ENCODE peak calls at places on chromosomes 12 and 14, in seven cellular contexts. G is fibroblast of lung, D is breast epithelium, X is HCT116, E is GM23338, P is right lobe of liver, N is mammary epithelial cell. S is an unnamed sample.

GRCh38 chr12:109768901-109769670 is 55.5 kb downstream of the FAM222A start:
- DNase-seq in G (no peak), D (peak; percentile 48), X (no peak), E (no peak), P (peak; percentile 51), N (no peak), S (no peak)

GRCh38 chr12:14394317-14395058 is 29.0 kb downstream of the ATF7IP start:
- DNase-seq in G (peak; percentile 89), D (no peak), X (peak; percentile 79), E (peak; percentile 79), P (no peak), N (peak; percentile 83), S (peak; percentile 58)

GRCh38 chr14:75249251-75249957 is 29.2 kb upstream of the FOS start:
- DNase-seq in G (no peak), D (no peak), X (no peak), E (peak; percentile 61), P (no peak), N (no peak), S (peak; percentile 56)

GRCh38 chr12:94134226-94134795 is 14.1 kb upstream of the PLXNC1 start:
- DNase-seq in G (peak; percentile 76), D (no peak), X (peak; percentile 61), E (peak; percentile 62), P (no peak), N (peak; percentile 36), S (no peak)

GRCh38 chr14:85534435-85534834 is 4.5 kb downstream of the FLRT2 start:
- DNase-seq in G (peak; percentile 25), D (no peak), X (no peak), E (peak; percentile 45), P (no peak), N (peak; percentile 25), S (no peak)

GRCh38 chr12:103569278-103569677 is 17.8 kb upstream of the STAB2 start:
- DNase-seq in G (no peak), D (no peak), X (no peak), E (no peak), P (no peak), N (no peak), S (no peak)

GRCh38 chr12:111413442-111414086 is 7.8 kb downstream of the SH2B3 start:
- DNase-seq in G (peak; percentile 62), D (no peak), X (no peak), E (no peak), P (peak; percentile 85), N (peak; percentile 46), S (no peak)

GRCh38 chr12:24424889-24425600 is 475.6 kb upstream of the SOX5 start:
- DNase-seq in G (no peak), D (no peak), X (no peak), E (no peak), P (no peak), N (no peak), S (no peak)

GRCh38 chr14:104900639-104901512 is 23.8 kb upstream of the PLD4 start:
- DNase-seq in G (no peak), D (no peak), X (no peak), E (no peak), P (no peak), N (no peak), S (no peak)

GRCh38 chr12:106133136-106134087 is 5.3 kb downstream of the NUAK1 start:
- DNase-seq in G (no peak), D (no peak), X (no peak), E (peak; percentile 92), P (no peak), N (peak; percentile 89), S (no peak)

GRCh38 chr12:50788562-50788961 is 24.7 kb downstream of the ATF1 start:
- DNase-seq in G (peak; percentile 94), D (no peak), X (no peak), E (no peak), P (no peak), N (no peak), S (no peak)

GRCh38 chr12:77625441-77625840 is 205.3 kb upstream of the NAV3 start:
- DNase-seq in G (peak; percentile 90), D (no peak), X (no peak), E (no peak), P (no peak), N (peak; percentile 89), S (no peak)

GRCh38 chr12:116773276-116773731 is 35.2 kb downstream of the RNFT2 start:
- DNase-seq in G (no peak), D (no peak), X (peak; percentile 12), E (peak; percentile 66), P (no peak), N (peak; percentile 4), S (no peak)

GRCh38 chr14:104797112-104798044 is 1.8 kb upstream of the AKT1 start:
- DNase-seq in G (no peak), D (no peak), X (no peak), E (peak; percentile 46), P (no peak), N (no peak), S (peak; percentile 45)

GRCh38 chr12:95789126-95790024 is 1.2 kb downstream of the NTN4 start:
- DNase-seq in G (no peak), D (no peak), X (no peak), E (peak; percentile 71), P (peak; percentile 68), N (peak; percentile 46), S (peak; percentile 74)

GRCh38 chr12:121004253-121004815 is 12.0 kb downstream of the C12orf43 start:
- DNase-seq in G (no peak), D (no peak), X (no peak), E (no peak), P (no peak), N (no peak), S (no peak)

DNA sequence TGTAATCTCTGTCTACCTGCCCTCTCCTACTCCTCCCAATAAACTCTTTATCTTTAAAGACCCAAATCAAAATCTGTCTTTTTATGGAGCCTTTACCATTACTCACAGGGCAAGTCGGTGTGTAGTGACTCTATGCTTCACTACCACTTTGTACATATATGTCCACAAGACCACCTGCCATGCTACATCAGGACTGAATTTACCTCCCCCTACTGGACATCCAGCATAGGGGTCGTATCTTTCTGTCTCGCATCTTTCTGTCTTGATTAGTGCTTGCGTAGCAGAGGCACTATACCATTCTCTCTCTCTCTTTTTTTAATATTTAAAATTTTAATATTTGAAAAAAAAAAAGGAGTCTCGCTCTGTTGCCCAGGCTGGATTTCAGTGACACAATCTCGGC is 587.5 kb downstream of the SOX5 start:
- DNase-seq in G (no peak), D (no peak), X (no peak), E (peak; percentile 41), P (no peak), N (no peak), S (no peak)
- H3K27ac ChIP-seq in G (no peak overlapping the region), D (no peak overlapping the region), X (no peak overlapping the region), E (no peak overlapping the region), P (no peak overlapping the region), N (no peak overlapping the region), S (no peak overlapping the region)

GRCh38 chr14:100588671-100589070 is 1.5 kb upstream of the BEGAIN start:
- DNase-seq in G (no peak), D (no peak), X (no peak), E (no peak), P (no peak), N (no peak), S (no peak)

GRCh38 chr14:100586520-100587247 is 533 bp downstream of the BEGAIN start:
- DNase-seq in G (no peak), D (no peak), X (peak; percentile 67), E (peak; percentile 47), P (peak; percentile 54), N (peak; percentile 75), S (peak; percentile 67)

GRCh38 chr14:100587248-100587762 is at the start of gene BEGAIN:
- DNase-seq in G (no peak), D (no peak), X (no peak), E (peak; percentile 38), P (peak; percentile 42), N (no peak), S (no peak)

GRCh38 chr14:100589071-100589759 is 2.0 kb upstream of the BEGAIN start:
- DNase-seq in G (no peak), D (no peak), X (no peak), E (peak; percentile 38), P (peak; percentile 47), N (no peak), S (peak; percentile 28)

DNA sequence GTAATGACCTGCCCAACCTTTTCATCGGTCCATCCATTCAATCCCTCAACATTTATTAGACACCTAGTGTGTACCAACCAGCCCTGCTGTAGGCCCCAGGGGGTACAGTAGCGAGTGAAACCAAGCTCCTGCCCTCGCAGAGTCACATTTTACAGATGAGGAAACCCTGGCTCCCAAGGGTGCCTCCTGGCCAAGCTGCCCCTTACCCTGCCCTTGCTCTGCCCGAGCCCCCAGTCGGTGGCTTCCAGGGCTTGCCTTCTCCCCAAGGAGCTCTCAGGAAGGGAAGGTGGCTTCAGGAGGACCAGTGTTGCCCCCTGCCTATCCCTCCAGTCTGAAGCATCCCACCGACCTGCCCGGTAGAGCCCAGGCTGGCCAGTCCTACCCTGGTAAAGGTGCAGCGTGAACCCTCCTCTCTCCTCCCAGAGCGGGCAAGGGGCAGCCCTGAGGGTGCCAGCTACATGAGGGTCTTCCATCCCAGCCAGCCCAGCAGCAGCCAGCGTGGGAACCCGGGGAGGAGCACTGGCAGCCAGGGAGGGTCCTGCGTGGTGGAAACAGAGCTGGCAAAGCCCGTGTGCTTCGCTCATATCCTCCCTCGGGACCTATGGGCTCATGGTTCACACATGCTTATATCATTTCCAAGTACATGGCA is 670 bp upstream of the BEGAIN start:
- DNase-seq in G (no peak), D (no peak), X (no peak), E (no peak), P (peak; percentile 45), N (no peak), S (no peak)
- H3K27me3 ChIP-seq in G (peaks cover 13% of the 10 kb centered on the region), D (no peaks in the 10 kb centered on the region), X (no peaks in the 10 kb centered on the region), E (peaks cover 32% of the 10 kb centered on the region), P (no peaks in the 10 kb centered on the region), N (no peaks in the 10 kb centered on the region), S (no peaks in the 10 kb centered on the region)

GRCh38 chr12:113994051-113994450 is 27.9 kb upstream of the RBM19 start:
- DNase-seq in G (no peak), D (no peak), X (no peak), E (no peak), P (no peak), N (no peak), S (no peak)
- H3K27ac ChIP-seq in G (no peak overlapping the region), D (no peak overlapping the region), X (no peak overlapping the region), E (no peak overlapping the region), P (no peak overlapping the region), N (no peak overlapping the region), S (no peak overlapping the region)

DNA sequence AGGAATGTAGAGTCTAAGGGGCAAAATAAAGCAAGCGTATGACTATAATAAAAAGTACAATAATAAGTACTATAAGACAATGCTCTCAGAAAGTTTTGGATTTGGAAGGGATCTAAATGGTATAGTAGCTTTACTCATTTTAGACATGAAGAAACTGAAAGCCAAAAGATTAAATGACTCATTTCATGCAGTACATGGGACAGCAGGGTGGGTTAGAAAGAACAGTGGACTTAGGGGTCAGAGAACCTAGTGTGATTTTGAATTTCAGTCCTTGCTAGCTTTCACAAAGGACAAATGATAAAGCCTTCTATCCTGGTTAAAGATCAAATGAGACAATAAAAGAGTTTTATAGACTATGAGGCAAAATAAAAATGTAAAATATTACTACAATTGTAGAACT is 6.8 kb upstream of the LEMD3 start:
- DNase-seq in G (no peak), D (no peak), X (no peak), E (no peak), P (no peak), N (no peak), S (no peak)
- H3K27me3 ChIP-seq in G (peaks cover 6% of the 10 kb centered on the region), D (no peaks in the 10 kb centered on the region), X (no peaks in the 10 kb centered on the region), E (no peaks in the 10 kb centered on the region), P (no peaks in the 10 kb centered on the region), N (peaks cover 2% of the 10 kb centered on the region), S (no peaks in the 10 kb centered on the region)